ENCODE peak calls at places on chromosomes 4 and X, in four cellular contexts. One of them, this sample, is unnamed. For H3K4me1, the result is how much of the 10 kb centered on the place peaks cover.

GRCh38 chrX:118383120-118383519 is 37.2 kb downstream of the WDR44 start:
- DNase-seq in body of pancreas: no peak
- DNase-seq in aorta: no peak
- DNase-seq in mammary epithelial cell: no peak
- DNase-seq in this sample: no peak

GRCh38 chr4:152118819-152119553 is 358.2 kb upstream of the GATB start:
- DNase-seq in body of pancreas: no peak
- DNase-seq in mammary epithelial cell: no peak
- DNase-seq in aorta: no peak
- DNase-seq in this sample: no peak

GRCh38 chrX:110066488-110067225 is 63.7 kb downstream of the TMEM164 start:
- DNase-seq in aorta: no peak
- DNase-seq in body of pancreas: peak
- DNase-seq in mammary epithelial cell: no peak
- DNase-seq in this sample: no peak

GRCh38 chrX:119228506-119229290 is 7.4 kb upstream of the PGRMC1 start:
- DNase-seq in mammary epithelial cell: peak
- DNase-seq in aorta: no peak
- DNase-seq in body of pancreas: no peak
- DNase-seq in this sample: no peak

GRCh38 chr4:167100120-167100519 is 134.2 kb downstream of the SPOCK3 start:
- DNase-seq in body of pancreas: no peak
- DNase-seq in aorta: no peak
- DNase-seq in mammary epithelial cell: peak
- DNase-seq in this sample: no peak

GRCh38 chr4:94676910-94677309 is 80.8 kb upstream of the BMPR1B start:
- DNase-seq in aorta: no peak
- DNase-seq in mammary epithelial cell: no peak
- DNase-seq in body of pancreas: no peak
- DNase-seq in this sample: no peak

GRCh38 chrX:30309139-30309571 is at the start of gene NR0B1:
- DNase-seq in aorta: peak
- DNase-seq in mammary epithelial cell: no peak
- DNase-seq in body of pancreas: peak
- DNase-seq in this sample: no peak

GRCh38 chr4:184453402-184454160 is 20.8 kb downstream of the IRF2 start:
- DNase-seq in aorta: no peak
- DNase-seq in body of pancreas: peak
- DNase-seq in mammary epithelial cell: peak
- DNase-seq in this sample: peak

GRCh38 chr4:67680568-67681222 is 20.3 kb downstream of the UBA6 start:
- DNase-seq in body of pancreas: no peak
- DNase-seq in mammary epithelial cell: peak
- DNase-seq in aorta: no peak
- DNase-seq in this sample: no peak

GRCh38 chr4:105902550-105903262 is 7.4 kb downstream of the NPNT start:
- DNase-seq in body of pancreas: no peak
- DNase-seq in mammary epithelial cell: no peak
- DNase-seq in aorta: no peak
- DNase-seq in this sample: no peak

GRCh38 chr4:150302553-150302952 is 224.3 kb downstream of the DCLK2 start:
- DNase-seq in body of pancreas: peak
- DNase-seq in mammary epithelial cell: peak
- DNase-seq in aorta: no peak
- DNase-seq in this sample: no peak

GRCh38 chr4:114734581-114734980 is 136.0 kb downstream of the UGT8 start:
- DNase-seq in body of pancreas: no peak
- DNase-seq in aorta: no peak
- DNase-seq in mammary epithelial cell: no peak
- DNase-seq in this sample: no peak

GRCh38 chr4:140777401-140777800 is 21.2 kb upstream of the TBC1D9 start:
- DNase-seq in body of pancreas: no peak
- DNase-seq in mammary epithelial cell: no peak
- DNase-seq in aorta: no peak
- DNase-seq in this sample: no peak

GRCh38 chr4:109511414-109511813 is 48.6 kb upstream of the MCUB start:
- DNase-seq in mammary epithelial cell: no peak
- DNase-seq in aorta: no peak
- DNase-seq in body of pancreas: no peak
- DNase-seq in this sample: no peak
- H3K27ac ChIP-seq in mammary epithelial cell: no peak
- H3K27ac ChIP-seq in aorta: no peak
- H3K27ac ChIP-seq in body of pancreas: no peak
- H3K27ac ChIP-seq in this sample: no peak

DNA sequence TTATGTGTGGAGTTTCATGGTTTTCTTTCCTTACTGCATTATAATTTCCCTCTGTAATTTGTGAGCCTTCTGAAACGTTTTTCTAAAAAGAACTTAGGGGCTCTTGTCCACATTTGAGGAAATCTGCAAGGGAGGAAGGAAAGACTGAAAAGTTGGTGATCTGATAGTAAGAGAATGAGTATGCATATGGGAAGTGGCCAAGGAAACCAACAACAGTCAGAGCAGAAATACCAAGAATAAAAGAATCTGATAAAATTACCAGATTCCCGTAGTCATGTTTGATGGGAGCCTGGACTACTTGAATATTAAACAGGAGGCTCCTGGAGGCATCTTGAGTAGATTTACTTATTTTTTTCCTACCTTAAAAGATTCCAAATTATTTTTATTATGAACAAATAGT is 50.1 kb downstream of the MEPE start:
- DNase-seq in body of pancreas: no peak
- DNase-seq in mammary epithelial cell: no peak
- DNase-seq in aorta: no peak
- DNase-seq in this sample: no peak
- H3K4me1 ChIP-seq in body of pancreas: under half
- H3K4me1 ChIP-seq in mammary epithelial cell: under half
- H3K4me1 ChIP-seq in aorta: under half
- H3K4me1 ChIP-seq in this sample: under half

GRCh38 chr4:3436798-3437581 is 4.8 kb upstream of the HGFAC start:
- DNase-seq in aorta: peak
- DNase-seq in mammary epithelial cell: peak
- DNase-seq in body of pancreas: no peak
- DNase-seq in this sample: no peak
- H3K27ac ChIP-seq in aorta: no peak
- H3K27ac ChIP-seq in mammary epithelial cell: peak
- H3K27ac ChIP-seq in body of pancreas: peak
- H3K27ac ChIP-seq in this sample: no peak

GRCh38 chr4:1211951-1212545 is 36.9 kb downstream of the CTBP1 start:
- DNase-seq in mammary epithelial cell: no peak
- DNase-seq in body of pancreas: peak
- DNase-seq in aorta: peak
- DNase-seq in this sample: no peak

GRCh38 chr4:1213336-1213995 is 35.5 kb downstream of the CTBP1 start:
- DNase-seq in aorta: no peak
- DNase-seq in mammary epithelial cell: no peak
- DNase-seq in body of pancreas: no peak
- DNase-seq in this sample: no peak

GRCh38 chr4:1214101-1215095 is 34.5 kb downstream of the CTBP1 start:
- DNase-seq in aorta: no peak
- DNase-seq in mammary epithelial cell: no peak
- DNase-seq in body of pancreas: no peak
- DNase-seq in this sample: no peak

GRCh38 chr4:1211371-1211770 is 37.6 kb downstream of the CTBP1 start:
- DNase-seq in aorta: peak
- DNase-seq in body of pancreas: no peak
- DNase-seq in mammary epithelial cell: no peak
- DNase-seq in this sample: no peak

GRCh38 chr4:1212546-1213335 is 36.2 kb downstream of the CTBP1 start:
- DNase-seq in body of pancreas: no peak
- DNase-seq in mammary epithelial cell: no peak
- DNase-seq in aorta: peak
- DNase-seq in this sample: no peak
- H3K4me1 ChIP-seq in body of pancreas: half or more
- H3K4me1 ChIP-seq in mammary epithelial cell: under half
- H3K4me1 ChIP-seq in aorta: under half
- H3K4me1 ChIP-seq in this sample: under half

DNA sequence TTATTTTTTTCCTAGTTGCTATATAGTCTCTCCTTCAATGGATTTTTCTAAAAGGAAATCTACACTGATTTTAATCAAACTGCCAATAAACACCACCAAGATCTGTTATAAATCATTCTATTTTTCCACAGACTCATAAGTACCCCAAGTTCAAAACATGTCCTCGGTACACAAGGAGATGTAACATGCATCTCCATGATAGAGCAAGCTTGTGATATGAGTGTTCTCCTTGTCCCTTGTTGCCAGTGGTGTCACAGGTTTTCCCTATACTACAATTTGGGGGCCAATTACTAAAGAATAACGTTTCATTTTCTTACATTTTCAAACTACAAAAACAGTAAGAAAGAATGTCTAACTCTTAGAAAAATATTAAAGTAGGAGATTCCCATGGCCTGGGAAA is 491 bp downstream of the ARHGEF6 start:
- DNase-seq in body of pancreas: no peak
- DNase-seq in mammary epithelial cell: no peak
- DNase-seq in aorta: no peak
- DNase-seq in this sample: no peak
- H3K27ac ChIP-seq in body of pancreas: no peak
- H3K27ac ChIP-seq in mammary epithelial cell: no peak
- H3K27ac ChIP-seq in aorta: no peak
- H3K27ac ChIP-seq in this sample: peak

GRCh38 chr4:88619973-88620372 is 27.7 kb downstream of the HERC3 start:
- DNase-seq in mammary epithelial cell: no peak
- DNase-seq in body of pancreas: no peak
- DNase-seq in aorta: no peak
- DNase-seq in this sample: no peak
- H3K4me1 ChIP-seq in mammary epithelial cell: under half
- H3K4me1 ChIP-seq in body of pancreas: under half
- H3K4me1 ChIP-seq in aorta: under half
- H3K4me1 ChIP-seq in this sample: under half